ENCODE peak calls at places on chromosomes 16 and 17, in seven cellular contexts. One of them, this sample, is unnamed.

GRCh38 chr16:24246911-24247607 is 9.1 kb upstream of the CACNG3 start:
- DNase-seq in HCT116: no peak
- DNase-seq in HepG2: no peak
- DNase-seq in breast epithelium: no peak
- DNase-seq in K562: no peak
- DNase-seq in stomach: no peak
- DNase-seq in endothelial cell of umbilical vein: no peak
- DNase-seq in this sample: no peak

GRCh38 chr16:84942786-84943185 is 68.5 kb downstream of the ZDHHC7 start:
- DNase-seq in stomach: no peak
- DNase-seq in endothelial cell of umbilical vein: no peak
- DNase-seq in K562: no peak
- DNase-seq in breast epithelium: no peak
- DNase-seq in HepG2: no peak
- DNase-seq in HCT116: no peak
- DNase-seq in this sample: no peak

GRCh38 chr17:57097832-57098421 is 12.9 kb downstream of the AKAP1 start:
- DNase-seq in stomach: no peak
- DNase-seq in breast epithelium: no peak
- DNase-seq in endothelial cell of umbilical vein: peak; percentile 47
- DNase-seq in HCT116: no peak
- DNase-seq in HepG2: no peak
- DNase-seq in K562: no peak
- DNase-seq in this sample: no peak

GRCh38 chr17:68709461-68709860 is 108.3 kb upstream of the FAM20A start:
- DNase-seq in breast epithelium: no peak
- DNase-seq in endothelial cell of umbilical vein: no peak
- DNase-seq in stomach: no peak
- DNase-seq in HCT116: no peak
- DNase-seq in HepG2: no peak
- DNase-seq in K562: no peak
- DNase-seq in this sample: no peak

GRCh38 chr16:23171234-23171948 is 11.2 kb upstream of the SCNN1G start:
- DNase-seq in stomach: no peak
- DNase-seq in HepG2: no peak
- DNase-seq in endothelial cell of umbilical vein: no peak
- DNase-seq in K562: no peak
- DNase-seq in breast epithelium: no peak
- DNase-seq in HCT116: no peak
- DNase-seq in this sample: no peak

GRCh38 chr17:50466371-50467113 is 2.1 kb downstream of the CHAD start:
- DNase-seq in K562: no peak
- DNase-seq in breast epithelium: peak; percentile 49
- DNase-seq in stomach: peak; percentile 84
- DNase-seq in endothelial cell of umbilical vein: no peak
- DNase-seq in HepG2: no peak
- DNase-seq in HCT116: no peak
- DNase-seq in this sample: no peak

GRCh38 chr17:59827721-59828477 is 64.8 kb downstream of the TUBD1 start:
- DNase-seq in endothelial cell of umbilical vein: peak; percentile 31
- DNase-seq in HepG2: no peak
- DNase-seq in K562: no peak
- DNase-seq in breast epithelium: no peak
- DNase-seq in stomach: no peak
- DNase-seq in HCT116: no peak
- DNase-seq in this sample: no peak

GRCh38 chr16:87960851-87961250 is 9.6 kb downstream of the BANP start:
- DNase-seq in breast epithelium: no peak
- DNase-seq in HepG2: no peak
- DNase-seq in K562: no peak
- DNase-seq in stomach: no peak
- DNase-seq in endothelial cell of umbilical vein: no peak
- DNase-seq in HCT116: no peak
- DNase-seq in this sample: no peak

GRCh38 chr16:69514366-69514765 is 51.4 kb upstream of the NFAT5 start:
- DNase-seq in HCT116: no peak
- DNase-seq in K562: no peak
- DNase-seq in stomach: no peak
- DNase-seq in HepG2: no peak
- DNase-seq in endothelial cell of umbilical vein: no peak
- DNase-seq in breast epithelium: no peak
- DNase-seq in this sample: no peak

GRCh38 chr17:30952645-30953393 is 18.0 kb upstream of the RNF135 start:
- DNase-seq in stomach: no peak
- DNase-seq in endothelial cell of umbilical vein: no peak
- DNase-seq in K562: no peak
- DNase-seq in breast epithelium: no peak
- DNase-seq in HepG2: no peak
- DNase-seq in HCT116: no peak
- DNase-seq in this sample: no peak

GRCh38 chr17:63819585-63820537 is 7.4 kb upstream of the PSMC5 start:
- DNase-seq in stomach: no peak
- DNase-seq in HCT116: no peak
- DNase-seq in HepG2: no peak
- DNase-seq in K562: no peak
- DNase-seq in endothelial cell of umbilical vein: no peak
- DNase-seq in breast epithelium: no peak
- DNase-seq in this sample: no peak

GRCh38 chr16:17481741-17482140 is 11.0 kb upstream of the XYLT1 start:
- DNase-seq in K562: no peak
- DNase-seq in stomach: no peak
- DNase-seq in breast epithelium: no peak
- DNase-seq in endothelial cell of umbilical vein: no peak
- DNase-seq in HepG2: no peak
- DNase-seq in HCT116: no peak
- DNase-seq in this sample: no peak

GRCh38 chr17:32518856-32519768 is 32.3 kb downstream of the CDK5R1 start:
- DNase-seq in K562: no peak
- DNase-seq in HCT116: no peak
- DNase-seq in breast epithelium: peak; percentile 63
- DNase-seq in stomach: peak; percentile 63
- DNase-seq in endothelial cell of umbilical vein: peak; percentile 49
- DNase-seq in HepG2: no peak
- DNase-seq in this sample: peak; percentile 91

GRCh38 chr17:5127910-5128309 is 12.1 kb downstream of the USP6 start:
- DNase-seq in HepG2: no peak
- DNase-seq in endothelial cell of umbilical vein: no peak
- DNase-seq in stomach: no peak
- DNase-seq in HCT116: no peak
- DNase-seq in breast epithelium: no peak
- DNase-seq in K562: no peak
- DNase-seq in this sample: no peak

GRCh38 chr17:35243459-35244204 is 760 bp downstream of the SLFN5 start:
- DNase-seq in HCT116: no peak
- DNase-seq in endothelial cell of umbilical vein: peak; percentile 77
- DNase-seq in breast epithelium: no peak
- DNase-seq in stomach: peak; percentile 49
- DNase-seq in HepG2: no peak
- DNase-seq in K562: no peak
- DNase-seq in this sample: no peak

GRCh38 chr17:77140878-77141767 is at the start of gene SEC14L1:
- DNase-seq in HCT116: no peak
- DNase-seq in HepG2: peak; percentile 68
- DNase-seq in K562: no peak
- DNase-seq in endothelial cell of umbilical vein: no peak
- DNase-seq in breast epithelium: no peak
- DNase-seq in stomach: peak; percentile 49
- DNase-seq in this sample: peak; percentile 46

GRCh38 chr16:26651884-26652283 is 414.8 kb upstream of the C16orf82 start:
- DNase-seq in endothelial cell of umbilical vein: no peak
- DNase-seq in HepG2: no peak
- DNase-seq in stomach: no peak
- DNase-seq in HCT116: no peak
- DNase-seq in K562: no peak
- DNase-seq in breast epithelium: no peak
- DNase-seq in this sample: no peak
- TF ChIP-seq POLR2AphosphoS5 in endothelial cell of umbilical vein: no peak
- TF ChIP-seq POLR2AphosphoS5 in HepG2: no peak
- TF ChIP-seq POLR2AphosphoS5 in stomach: no peak
- TF ChIP-seq POLR2AphosphoS5 in HCT116: no peak
- TF ChIP-seq POLR2AphosphoS5 in K562: no peak
- TF ChIP-seq POLR2AphosphoS5 in breast epithelium: no peak
- TF ChIP-seq POLR2AphosphoS5 in this sample: no peak

GRCh38 chr16:66549284-66550131 is at the start of gene TK2:
- DNase-seq in endothelial cell of umbilical vein: peak; percentile 66
- DNase-seq in K562: peak; percentile 74
- DNase-seq in stomach: peak; percentile 75
- DNase-seq in HepG2: peak; percentile 37
- DNase-seq in HCT116: no peak
- DNase-seq in breast epithelium: no peak
- DNase-seq in this sample: peak; percentile 93

GRCh38 chr16:66551362-66551761 is 1.0 kb upstream of the CKLF start:
- DNase-seq in stomach: no peak
- DNase-seq in breast epithelium: no peak
- DNase-seq in HepG2: peak; percentile 78
- DNase-seq in HCT116: peak; percentile 36
- DNase-seq in endothelial cell of umbilical vein: peak; percentile 24
- DNase-seq in K562: peak; percentile 74
- DNase-seq in this sample: peak; percentile 73

GRCh38 chr16:66548068-66548467 is 1.9 kb downstream of the TK2 start:
- DNase-seq in HCT116: no peak
- DNase-seq in endothelial cell of umbilical vein: no peak
- DNase-seq in stomach: no peak
- DNase-seq in breast epithelium: no peak
- DNase-seq in K562: no peak
- DNase-seq in HepG2: no peak
- DNase-seq in this sample: no peak

GRCh38 chr16:66547101-66547989 is 2.6 kb downstream of the TK2 start:
- DNase-seq in HCT116: no peak
- DNase-seq in stomach: no peak
- DNase-seq in breast epithelium: no peak
- DNase-seq in HepG2: no peak
- DNase-seq in K562: no peak
- DNase-seq in endothelial cell of umbilical vein: no peak
- DNase-seq in this sample: no peak

GRCh38 chr16:66548868-66549267 is 1.1 kb downstream of the TK2 start:
- DNase-seq in endothelial cell of umbilical vein: no peak
- DNase-seq in K562: no peak
- DNase-seq in HepG2: no peak
- DNase-seq in stomach: no peak
- DNase-seq in HCT116: no peak
- DNase-seq in breast epithelium: no peak
- DNase-seq in this sample: no peak
- H3K4me1 ChIP-seq in endothelial cell of umbilical vein: peaks cover 30% of the 10 kb centered on the region
- H3K4me1 ChIP-seq in K562: peaks cover 35% of the 10 kb centered on the region
- H3K4me1 ChIP-seq in HepG2: peaks cover 52% of the 10 kb centered on the region
- H3K4me1 ChIP-seq in stomach: peaks cover 30% of the 10 kb centered on the region
- H3K4me1 ChIP-seq in HCT116: peaks cover 46% of the 10 kb centered on the region
- H3K4me1 ChIP-seq in breast epithelium: no peaks in the 10 kb centered on the region
- H3K4me1 ChIP-seq in this sample: peaks cover 47% of the 10 kb centered on the region

GRCh38 chr16:29806096-29806579 is at the start of gene MAZ:
- DNase-seq in endothelial cell of umbilical vein: no peak
- DNase-seq in HCT116: peak; percentile 83
- DNase-seq in K562: no peak
- DNase-seq in HepG2: no peak
- DNase-seq in breast epithelium: peak; percentile 93
- DNase-seq in stomach: no peak
- DNase-seq in this sample: peak; percentile 95

GRCh38 chr16:29808219-29808900 is 2.0 kb downstream of the MAZ start:
- DNase-seq in endothelial cell of umbilical vein: no peak
- DNase-seq in HepG2: no peak
- DNase-seq in K562: no peak
- DNase-seq in breast epithelium: no peak
- DNase-seq in stomach: no peak
- DNase-seq in HCT116: no peak
- DNase-seq in this sample: peak; percentile 81

GRCh38 chr16:29809031-29809747 is 2.8 kb upstream of the PRRT2 start:
- DNase-seq in K562: no peak
- DNase-seq in breast epithelium: no peak
- DNase-seq in stomach: no peak
- DNase-seq in HCT116: no peak
- DNase-seq in HepG2: no peak
- DNase-seq in endothelial cell of umbilical vein: no peak
- DNase-seq in this sample: peak; percentile 86

GRCh38 chr16:29806641-29807425 is 504 bp downstream of the MAZ start:
- DNase-seq in HCT116: no peak
- DNase-seq in HepG2: peak; percentile 76
- DNase-seq in breast epithelium: no peak
- DNase-seq in stomach: peak; percentile 44
- DNase-seq in K562: peak; percentile 77
- DNase-seq in endothelial cell of umbilical vein: peak; percentile 23
- DNase-seq in this sample: peak; percentile 91

DNA sequence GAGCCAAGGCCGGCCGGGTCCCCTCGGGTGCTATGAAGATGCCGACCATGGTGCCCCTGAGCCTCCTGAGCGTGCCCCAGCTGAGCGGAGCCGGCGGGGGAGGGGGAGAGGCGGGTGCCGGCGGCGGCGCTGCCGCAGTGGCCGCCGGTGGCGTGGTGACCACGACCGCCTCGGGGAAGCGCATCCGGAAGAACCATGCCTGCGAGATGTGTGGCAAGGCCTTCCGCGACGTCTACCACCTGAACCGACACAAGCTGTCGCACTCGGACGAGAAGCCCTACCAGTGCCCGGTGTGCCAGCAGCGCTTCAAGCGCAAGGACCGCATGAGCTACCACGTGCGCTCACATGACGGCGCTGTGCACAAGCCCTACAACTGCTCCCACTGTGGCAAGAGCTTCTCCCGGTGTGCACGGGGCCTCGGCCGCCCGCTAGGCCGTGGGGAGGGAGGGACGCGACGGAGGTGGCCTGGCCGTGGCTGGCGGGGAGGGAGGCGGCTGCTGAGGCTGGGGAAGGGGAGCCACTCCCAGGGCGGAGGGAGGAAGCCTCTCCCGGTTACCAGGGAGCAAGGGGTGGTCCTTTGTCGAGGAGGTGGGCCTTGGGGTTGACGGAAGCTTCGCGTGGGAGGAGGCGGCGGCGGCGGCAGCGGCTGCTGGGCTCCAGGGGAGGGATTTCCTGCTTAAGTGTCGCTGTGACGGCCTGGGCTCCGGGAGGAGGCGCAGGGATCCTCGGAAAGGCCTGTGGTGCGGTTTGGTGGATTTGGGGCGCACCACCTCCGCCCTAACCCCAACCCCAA is 1.3 kb downstream of the MAZ start:
- DNase-seq in breast epithelium: peak; percentile 86
- DNase-seq in HCT116: peak; percentile 82
- DNase-seq in K562: peak; percentile 85
- DNase-seq in HepG2: peak; percentile 81
- DNase-seq in endothelial cell of umbilical vein: peak; percentile 92
- DNase-seq in stomach: peak; percentile 89
- DNase-seq in this sample: peak; percentile 92
- TF ChIP-seq POLR2A in breast epithelium: peak; percentile 29
- TF ChIP-seq POLR2A in HCT116: peak; percentile 15
- TF ChIP-seq POLR2A in K562: peak; percentile 83
- TF ChIP-seq POLR2A in HepG2: peak; percentile 22
- TF ChIP-seq POLR2A in endothelial cell of umbilical vein: peak; percentile 87
- TF ChIP-seq POLR2A in stomach: no peak
- TF ChIP-seq POLR2A in this sample: no peak

GRCh38 chr17:46270032-46270431 is 24.9 kb upstream of the LRRC37A start:
- DNase-seq in HepG2: peak; percentile 43
- DNase-seq in endothelial cell of umbilical vein: no peak
- DNase-seq in HCT116: no peak
- DNase-seq in K562: no peak
- DNase-seq in stomach: no peak
- DNase-seq in breast epithelium: no peak
- DNase-seq in this sample: no peak

GRCh38 chr17:46262271-46262670 is 32.7 kb upstream of the LRRC37A start:
- DNase-seq in K562: no peak
- DNase-seq in breast epithelium: no peak
- DNase-seq in stomach: no peak
- DNase-seq in HCT116: no peak
- DNase-seq in HepG2: no peak
- DNase-seq in endothelial cell of umbilical vein: peak; percentile 61
- DNase-seq in this sample: no peak

GRCh38 chr17:46264456-46265198 is 30.3 kb upstream of the LRRC37A start:
- DNase-seq in K562: peak; percentile 20
- DNase-seq in HepG2: peak; percentile 56
- DNase-seq in stomach: no peak
- DNase-seq in endothelial cell of umbilical vein: no peak
- DNase-seq in breast epithelium: no peak
- DNase-seq in HCT116: no peak
- DNase-seq in this sample: no peak

GRCh38 chr17:46266656-46267544 is 28.0 kb upstream of the LRRC37A start:
- DNase-seq in HCT116: peak; percentile 66
- DNase-seq in HepG2: peak; percentile 74
- DNase-seq in breast epithelium: peak; percentile 81
- DNase-seq in endothelial cell of umbilical vein: peak; percentile 88
- DNase-seq in K562: peak; percentile 97
- DNase-seq in stomach: peak; percentile 90
- DNase-seq in this sample: peak; percentile 98
- TF ChIP-seq POLR2AphosphoS5 in HCT116: peak; percentile 93
- TF ChIP-seq POLR2AphosphoS5 in HepG2: no peak
- TF ChIP-seq POLR2AphosphoS5 in breast epithelium: no peak
- TF ChIP-seq POLR2AphosphoS5 in endothelial cell of umbilical vein: peak; percentile 87
- TF ChIP-seq POLR2AphosphoS5 in K562: peak; percentile 58
- TF ChIP-seq POLR2AphosphoS5 in stomach: no peak
- TF ChIP-seq POLR2AphosphoS5 in this sample: peak; percentile 41